ENCODE peak calls at places on chromosome 22, in five cellular contexts. B is IMR-90, V is adipocyte, I is H7, Y is astrocyte. F is an unnamed sample.

GRCh38 chr22:49570032-49570848 is 257.4 kb downstream of the BRD1 start:
- DNase-seq in B (no peak), V (no peak), I (peak; percentile 57), Y (no peak), F (peak; percentile 3)

GRCh38 chr22:26901228-26901816 is 243.9 kb downstream of the MIAT start:
- DNase-seq in B (no peak), V (no peak), I (peak; percentile 37), Y (no peak), F (no peak)

GRCh38 chr22:36086170-36086490 is 57.5 kb upstream of the RBFOX2 start:
- DNase-seq in B (no peak), V (no peak), I (no peak), Y (no peak), F (no peak)

GRCh38 chr22:49897015-49897684 is 21.1 kb downstream of the ALG12 start:
- DNase-seq in B (no peak), V (no peak), I (no peak), Y (no peak), F (no peak)

GRCh38 chr22:38202437-38203089 is 769 bp downstream of the MAFF start:
- DNase-seq in B (peak; percentile 92), V (peak; percentile 96), I (peak; percentile 83), Y (peak; percentile 81), F (peak; percentile 92)

GRCh38 chr22:49973018-49973965 is 12.7 kb downstream of the PIM3 start:
- DNase-seq in B (no peak), V (no peak), I (no peak), Y (peak; percentile 39), F (no peak)

GRCh38 chr22:23180301-23180892 is at the start of gene BCR:
- DNase-seq in B (peak; percentile 65), V (peak; percentile 89), I (peak; percentile 95), Y (peak; percentile 51), F (peak; percentile 41)

GRCh38 chr22:49701380-49702067 is 126.1 kb downstream of the BRD1 start:
- DNase-seq in B (no peak), V (no peak), I (peak; percentile 74), Y (no peak), F (no peak)

GRCh38 chr22:37204045-37204655 is 8.1 kb downstream of the SSTR3 start:
- DNase-seq in B (no peak), V (no peak), I (no peak), Y (no peak), F (no peak)

GRCh38 chr22:24037851-24038765 is 27.0 kb downstream of the CABIN1 start:
- DNase-seq in B (no peak), V (no peak), I (no peak), Y (no peak), F (no peak)

GRCh38 chr22:47177334-47177815 is 414.9 kb downstream of the TBC1D22A start:
- DNase-seq in B (no peak), V (no peak), I (no peak), Y (no peak), F (no peak)

GRCh38 chr22:23190526-23190925 is 10.2 kb downstream of the BCR start:
- DNase-seq in B (no peak), V (no peak), I (peak; percentile 4), Y (no peak), F (no peak)

GRCh38 chr22:21939392-21940319 is 13.0 kb downstream of the PPM1F start:
- DNase-seq in B (no peak), V (peak; percentile 34), I (no peak), Y (no peak), F (no peak)

GRCh38 chr22:31308181-31308580 is 15.9 kb upstream of the PIK3IP1 start:
- DNase-seq in B (no peak), V (no peak), I (no peak), Y (no peak), F (no peak)

GRCh38 chr22:24305260-24305692 is 34.6 kb downstream of the SPECC1L start:
- DNase-seq in B (peak; percentile 4), V (no peak), I (no peak), Y (peak; percentile 71), F (no peak)

GRCh38 chr22:46425011-46425410 is 89.5 kb downstream of the TRMU start:
- DNase-seq in B (peak; percentile 72), V (peak; percentile 41), I (no peak), Y (peak; percentile 99), F (no peak)

GRCh38 chr22:46351131-46351735 is 15.7 kb downstream of the TRMU start:
- DNase-seq in B (no peak), V (no peak), I (no peak), Y (no peak), F (no peak)

GRCh38 chr22:50694099-50694498 is 21.5 kb downstream of the SHANK3 start:
- DNase-seq in B (peak; percentile 25), V (peak; percentile 34), I (no peak), Y (no peak), F (no peak)

GRCh38 chr22:26893034-26893710 is 235.8 kb downstream of the MIAT start:
- DNase-seq in B (no peak), V (no peak), I (peak; percentile 39), Y (peak; percentile 36), F (no peak)

GRCh38 chr22:48885271-48885918 is 942.3 kb downstream of the BRD1 start:
- DNase-seq in B (no peak), V (no peak), I (no peak), Y (no peak), F (no peak)

GRCh38 chr22:37021710-37022482 is 2.4 kb downstream of the MPST start:
- DNase-seq in B (peak; percentile 34), V (peak; percentile 60), I (peak; percentile 88), Y (no peak), F (no peak)

GRCh38 chr22:49751318-49751967 is 76.2 kb downstream of the BRD1 start:
- DNase-seq in B (no peak), V (no peak), I (peak; percentile 58), Y (no peak), F (peak; percentile 6)

GRCh38 chr22:37199839-37200161 is 11.8 kb upstream of the C1QTNF6 start:
- DNase-seq in B (no peak), V (no peak), I (peak; percentile 84), Y (no peak), F (no peak)

GRCh38 chr22:36963302-36963701 is 49.9 kb downstream of the CSF2RB start:
- DNase-seq in B (no peak), V (no peak), I (no peak), Y (no peak), F (no peak)

GRCh38 chr22:26589367-26589844 is 526 bp downstream of the TPST2 start:
- DNase-seq in B (peak; percentile 12), V (peak; percentile 37), I (peak; percentile 74), Y (no peak), F (no peak)

GRCh38 chr22:48147831-48148230 is 1385.4 kb downstream of the TBC1D22A start:
- DNase-seq in B (no peak), V (no peak), I (no peak), Y (no peak), F (no peak)

GRCh38 chr22:50627452-50627913 is 469 bp downstream of the ARSA start:
- DNase-seq in B (no peak), V (peak; percentile 28), I (peak; percentile 74), Y (no peak), F (no peak)

GRCh38 chr22:25564320-25564978 is at the start of gene GRK3:
- DNase-seq in B (peak; percentile 27), V (peak; percentile 61), I (peak; percentile 94), Y (peak; percentile 16), F (peak; percentile 45)

GRCh38 chr22:22424210-22424800 is 84.2 kb downstream of the ZNF280B start:
- DNase-seq in B (no peak), V (no peak), I (no peak), Y (no peak), F (no peak)

GRCh38 chr22:46046299-46046685 is 69.3 kb upstream of the WNT7B start:
- DNase-seq in B (no peak), V (no peak), I (no peak), Y (no peak), F (no peak)

GRCh38 chr22:46501701-46502100 is 35.7 kb downstream of the CELSR1 start:
- DNase-seq in B (peak; percentile 76), V (peak; percentile 70), I (no peak), Y (peak; percentile 83), F (no peak)

GRCh38 chr22:35930933-35931332 is 97.7 kb downstream of the RBFOX2 start:
- DNase-seq in B (peak; percentile 80), V (peak; percentile 78), I (peak; percentile 8), Y (peak; percentile 59), F (no peak)

DNA sequence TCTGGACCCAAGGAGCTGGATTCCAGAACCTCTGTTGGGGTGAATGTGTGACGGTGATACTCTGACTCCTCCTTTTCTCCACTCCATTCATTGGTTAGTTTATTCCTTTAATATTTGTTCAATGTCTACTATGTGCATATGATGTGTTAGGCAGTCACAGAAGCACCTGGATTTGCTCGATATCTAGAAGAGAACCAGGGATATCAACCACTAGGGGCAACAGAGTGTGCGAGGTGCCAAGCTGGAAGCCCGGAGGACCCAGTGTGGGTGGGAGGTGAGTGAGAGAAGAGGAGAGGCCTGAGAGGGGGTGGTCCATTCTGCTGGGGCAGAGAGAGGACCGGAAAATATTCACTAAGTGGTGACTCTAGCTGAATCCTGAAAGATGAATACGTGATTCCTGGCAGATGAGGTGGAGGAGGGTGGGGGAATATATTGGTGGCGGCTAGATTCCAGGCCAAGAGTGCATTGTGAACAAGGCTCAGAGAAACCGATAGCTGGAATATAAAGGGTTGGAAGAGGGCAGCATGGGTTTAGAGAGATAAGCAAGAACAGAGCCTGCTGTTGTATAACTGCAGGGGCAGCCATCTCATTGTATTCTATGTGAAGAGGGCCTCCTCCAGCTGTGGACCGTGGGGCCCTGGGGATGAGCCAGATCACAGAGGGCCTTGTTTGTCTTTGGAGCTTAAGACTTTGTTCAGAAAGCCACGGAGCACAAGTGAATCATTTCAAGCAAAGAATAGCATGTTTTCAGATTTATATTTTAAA is 6.9 kb upstream of the TIMP3 start:
- DNase-seq in B (peak; percentile 54), V (peak; percentile 43), I (peak; percentile 60), Y (peak; percentile 26), F (no peak)
- H3K27me3 ChIP-seq in B (no peaks in the 10 kb centered on the region), V (no peaks in the 10 kb centered on the region), I (peaks cover 2% of the 10 kb centered on the region), Y (no peaks in the 10 kb centered on the region), F (no peaks in the 10 kb centered on the region)

GRCh38 chr22:39656495-39657490 is 86.2 kb downstream of the CACNA1I start:
- DNase-seq in B (no peak), V (no peak), I (no peak), Y (no peak), F (no peak)
- H3K27me3 ChIP-seq in B (peaks cover 78% of the 10 kb centered on the region), V (peaks cover 81% of the 10 kb centered on the region), I (peaks cover 14% of the 10 kb centered on the region), Y (peaks cover 26% of the 10 kb centered on the region), F (peaks cover 46% of the 10 kb centered on the region)

GRCh38 chr22:43847376-43848289 is 14.7 kb downstream of the SULT4A1 start:
- DNase-seq in B (no peak), V (no peak), I (no peak), Y (no peak), F (no peak)
- H3K27me3 ChIP-seq in B (peaks cover 1% of the 10 kb centered on the region), V (peaks cover 69% of the 10 kb centered on the region), I (no peaks in the 10 kb centered on the region), Y (peaks cover 4% of the 10 kb centered on the region), F (no peaks in the 10 kb centered on the region)

GRCh38 chr22:39579909-39580571 is 9.5 kb downstream of the CACNA1I start:
- DNase-seq in B (no peak), V (no peak), I (peak; percentile 69), Y (no peak), F (no peak)
- H3K27me3 ChIP-seq in B (peaks cover 43% of the 10 kb centered on the region), V (peaks cover 47% of the 10 kb centered on the region), I (no peaks in the 10 kb centered on the region), Y (peaks cover 15% of the 10 kb centered on the region), F (peaks cover 5% of the 10 kb centered on the region)

DNA sequence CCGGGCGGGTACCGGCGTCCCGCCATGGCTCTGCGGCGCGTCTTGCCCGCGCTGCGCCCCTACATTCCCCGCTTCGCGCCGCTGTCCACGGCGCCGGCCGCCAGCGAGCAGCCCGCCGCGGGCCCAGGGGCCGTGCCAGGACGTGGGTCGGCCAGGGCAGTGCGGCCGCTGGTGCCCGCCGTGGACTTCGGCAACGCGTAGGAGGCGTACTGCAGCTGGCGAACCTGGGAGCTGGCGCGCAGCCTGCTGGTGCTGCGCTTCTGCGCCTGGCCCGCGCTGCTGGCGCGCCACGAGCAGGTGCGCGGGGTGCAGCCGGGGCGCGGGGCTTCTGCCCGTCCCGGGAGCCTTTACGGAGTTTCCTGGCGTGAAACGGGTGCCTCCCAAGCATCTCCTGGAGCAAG is 20.1 kb downstream of the DGCR6L start:
- DNase-seq in B (peak; percentile 28), V (no peak), I (no peak), Y (no peak), F (no peak)
- H3K27me3 ChIP-seq in B (peaks cover 37% of the 10 kb centered on the region), V (peaks cover 43% of the 10 kb centered on the region), I (peaks cover 36% of the 10 kb centered on the region), Y (peaks cover 19% of the 10 kb centered on the region), F (peaks cover 22% of the 10 kb centered on the region)

F was measured in gastrocnemius medialis.